ENCODE peak calls at places on chromosomes 7 and 10, in seven cellular contexts. T is astrocyte; Y is OCI-LY7; M is psoas muscle; D is H9; L is CD4-positive, CD25-positive, alpha-beta regulatory T cell; B is suprapubic skin. X is an unnamed sample.

GRCh38 chr10:63264852-63265617 is 131.9 kb downstream of the NRBF2 start:
- DNase-seq in T (peak; percentile 42), Y (peak; percentile 73), M (no peak), D (no peak), L (peak; percentile 63), B (no peak), X (peak; percentile 68)

GRCh38 chr10:19915816-19916215 is 99.6 kb downstream of the PLXDC2 start:
- DNase-seq in T (no peak), Y (no peak), M (no peak), D (no peak), L (no peak), B (no peak), X (no peak)

GRCh38 chr7:106704000-106704840 is 43.3 kb upstream of the CCDC71L start:
- DNase-seq in T (no peak), Y (peak; percentile 33), M (no peak), D (no peak), L (peak; percentile 34), B (no peak), X (no peak)

GRCh38 chr7:158109364-158110033 is 478.1 kb downstream of the PTPRN2 start:
- DNase-seq in T (no peak), Y (peak; percentile 1), M (no peak), D (no peak), L (no peak), B (no peak), X (no peak)

GRCh38 chr10:104234934-104235333 is 2.8 kb upstream of the CFAP43 start:
- DNase-seq in T (no peak), Y (peak; percentile 13), M (no peak), D (no peak), L (no peak), B (no peak), X (no peak)

GRCh38 chr7:55237156-55237721 is 127.9 kb upstream of the LANCL2 start:
- DNase-seq in T (peak; percentile 23), Y (no peak), M (no peak), D (no peak), L (no peak), B (no peak), X (no peak)

GRCh38 chr7:103395071-103395470 is 47.6 kb downstream of the PSMC2 start:
- DNase-seq in T (no peak), Y (no peak), M (no peak), D (no peak), L (no peak), B (no peak), X (no peak)

GRCh38 chr7:73577627-73578341 is 595 bp downstream of the TBL2 start:
- DNase-seq in T (no peak), Y (no peak), M (peak; percentile 48), D (no peak), L (no peak), B (peak; percentile 81), X (peak; percentile 28)

GRCh38 chr10:121049923-121050322 is 198.8 kb downstream of the WDR11 start:
- DNase-seq in T (no peak), Y (no peak), M (no peak), D (no peak), L (no peak), B (no peak), X (no peak)

GRCh38 chr10:131575877-131576276 is 264.4 kb upstream of the TCERG1L start:
- DNase-seq in T (no peak), Y (no peak), M (no peak), D (no peak), L (no peak), B (no peak), X (no peak)

GRCh38 chr10:132526676-132527075 is 10.9 kb upstream of the INPP5A start:
- DNase-seq in T (peak; percentile 80), Y (no peak), M (peak; percentile 40), D (no peak), L (no peak), B (no peak), X (peak; percentile 49)

GRCh38 chr10:16436758-16437539 is at the start of gene PTER:
- DNase-seq in T (peak; percentile 76), Y (peak; percentile 97), M (peak; percentile 99), D (peak; percentile 98), L (peak; percentile 98), B (peak; percentile 99), X (peak; percentile 97)

GRCh38 chr7:130090745-130091532 is 20.6 kb downstream of the KLHDC10 start:
- DNase-seq in T (no peak), Y (no peak), M (no peak), D (no peak), L (no peak), B (no peak), X (no peak)

GRCh38 chr10:58560068-58560467 is 47.4 kb downstream of the BICC1 start:
- DNase-seq in T (no peak), Y (no peak), M (no peak), D (no peak), L (no peak), B (no peak), X (no peak)

GRCh38 chr10:113569576-113569975 is 16.7 kb downstream of the HABP2 start:
- DNase-seq in T (no peak), Y (no peak), M (peak; percentile 79), D (no peak), L (no peak), B (no peak), X (no peak)

GRCh38 chr7:35019801-35020200 is 17.5 kb downstream of the DPY19L1 start:
- DNase-seq in T (no peak), Y (no peak), M (no peak), D (no peak), L (no peak), B (no peak), X (no peak)
- H3K9me3 ChIP-seq in T (no peaks in the 10 kb centered on the region), Y (no peaks in the 10 kb centered on the region), M (no peaks in the 10 kb centered on the region), D (no peaks in the 10 kb centered on the region), L (no peaks in the 10 kb centered on the region), B (no peaks in the 10 kb centered on the region), X (no peaks in the 10 kb centered on the region)

DNA sequence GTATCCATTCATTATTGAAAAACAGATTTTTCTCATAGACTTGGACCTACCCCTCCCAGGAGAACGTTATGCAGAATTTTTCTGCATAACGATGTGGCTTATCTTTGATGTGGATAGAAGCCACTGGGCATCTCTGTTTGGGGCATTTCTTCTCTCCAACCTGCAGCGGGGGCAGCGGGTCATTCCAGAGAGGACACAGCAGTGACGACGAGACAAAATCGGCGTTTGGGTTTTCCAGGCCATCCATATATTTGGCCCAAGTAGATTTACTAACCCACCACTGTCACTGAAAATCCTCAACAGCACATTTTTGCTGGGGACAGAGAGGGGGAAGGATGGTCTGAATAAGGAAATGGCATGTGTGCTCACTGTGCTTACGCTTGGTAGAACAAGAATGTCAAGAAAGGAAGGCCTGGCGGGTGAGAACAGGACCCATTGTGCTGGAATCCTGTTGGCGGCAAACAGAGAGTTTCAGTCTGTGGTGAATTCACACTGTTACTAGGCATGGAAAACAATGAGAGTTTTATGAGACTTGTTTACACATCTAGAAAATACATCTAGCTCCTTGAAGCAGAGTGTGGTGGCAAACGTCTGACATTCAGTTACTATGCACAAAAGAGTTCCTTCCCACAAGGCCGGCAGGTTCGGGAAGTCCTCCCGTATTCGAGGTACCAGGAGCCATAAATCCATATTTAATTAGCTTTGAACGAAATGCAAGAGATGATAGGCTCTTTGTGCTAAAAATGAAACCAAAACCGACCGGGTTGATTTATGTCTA is 299.5 kb upstream of the PITRM1 start:
- DNase-seq in T (peak; percentile 75), Y (no peak), M (no peak), D (no peak), L (peak; percentile 74), B (no peak), X (no peak)
- H3K27ac ChIP-seq in T (peak overlapping the region; percentile 58), Y (no peak overlapping the region), M (peak overlapping the region; percentile 80), D (no peak overlapping the region), L (peak overlapping the region; percentile 58), B (peak overlapping the region; percentile 89), X (no peak overlapping the region)

GRCh38 chr7:36939816-36940215 is 215.5 kb upstream of the AOAH start:
- DNase-seq in T (no peak), Y (no peak), M (no peak), D (no peak), L (no peak), B (no peak), X (no peak)
- H3K9me3 ChIP-seq in T (peaks cover 34% of the 10 kb centered on the region), Y (peaks cover 15% of the 10 kb centered on the region), M (peaks cover 53% of the 10 kb centered on the region), D (peaks cover 6% of the 10 kb centered on the region), L (peaks cover 86% of the 10 kb centered on the region), B (peaks cover 31% of the 10 kb centered on the region), X (no peaks in the 10 kb centered on the region)

GRCh38 chr7:123662755-123663154 is 7.1 kb downstream of the LMOD2 start:
- DNase-seq in T (no peak), Y (no peak), M (no peak), D (no peak), L (no peak), B (no peak), X (no peak)
- H3K27ac ChIP-seq in T (no peak overlapping the region), Y (no peak overlapping the region), M (peak overlapping the region; percentile 89), D (no peak overlapping the region), L (no peak overlapping the region), B (no peak overlapping the region), X (no peak overlapping the region)

GRCh38 chr10:92119340-92119739 is 171.5 kb downstream of the CPEB3 start:
- DNase-seq in T (no peak), Y (no peak), M (no peak), D (no peak), L (no peak), B (no peak), X (no peak)

GRCh38 chr10:92123031-92123450 is 167.8 kb downstream of the CPEB3 start:
- DNase-seq in T (no peak), Y (no peak), M (no peak), D (no peak), L (no peak), B (no peak), X (no peak)

GRCh38 chr10:92124524-92125168 is 166.2 kb downstream of the CPEB3 start:
- DNase-seq in T (peak; percentile 92), Y (no peak), M (no peak), D (no peak), L (no peak), B (no peak), X (peak; percentile 91)

GRCh38 chr10:92124020-92124419 is 166.9 kb downstream of the CPEB3 start:
- DNase-seq in T (no peak), Y (no peak), M (no peak), D (no peak), L (no peak), B (no peak), X (no peak)

GRCh38 chr10:92121686-92122492 is 169.0 kb downstream of the CPEB3 start:
- DNase-seq in T (no peak), Y (no peak), M (no peak), D (no peak), L (no peak), B (no peak), X (no peak)
- H3K9me3 ChIP-seq in T (no peaks in the 10 kb centered on the region), Y (no peaks in the 10 kb centered on the region), M (no peaks in the 10 kb centered on the region), D (no peaks in the 10 kb centered on the region), L (no peaks in the 10 kb centered on the region), B (no peaks in the 10 kb centered on the region), X (no peaks in the 10 kb centered on the region)

GRCh38 chr7:113891828-113892227 is 27.0 kb downstream of the PPP1R3A start:
- DNase-seq in T (peak; percentile 86), Y (no peak), M (no peak), D (no peak), L (no peak), B (no peak), X (peak; percentile 3)
- H3K27ac ChIP-seq in T (peak overlapping the region; percentile 56), Y (no peak overlapping the region), M (peak overlapping the region; percentile 59), D (no peak overlapping the region), L (no peak overlapping the region), B (no peak overlapping the region), X (peak overlapping the region; percentile 40)

DNA sequence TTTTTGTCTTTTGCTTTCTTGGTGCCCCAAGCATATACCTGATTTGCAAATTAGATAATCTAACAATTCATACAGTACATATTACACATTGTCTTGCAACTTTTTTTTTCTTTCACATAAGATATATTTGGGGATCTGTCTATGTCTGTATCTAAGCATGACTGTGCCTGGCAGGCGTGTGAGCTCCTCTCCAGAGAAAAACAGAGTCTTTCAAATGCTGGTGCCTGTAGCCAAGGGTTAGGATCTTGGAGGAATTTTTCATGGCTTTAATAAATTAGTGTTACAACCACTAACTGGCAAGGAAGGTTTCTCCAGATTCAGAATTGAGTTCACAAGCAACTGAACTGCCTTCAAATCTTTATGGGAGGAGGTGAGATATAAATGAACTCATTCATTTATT is 14.8 kb upstream of the SLF2 start:
- DNase-seq in T (no peak), Y (no peak), M (no peak), D (no peak), L (no peak), B (no peak), X (no peak)
- H3K9me3 ChIP-seq in T (no peaks in the 10 kb centered on the region), Y (no peaks in the 10 kb centered on the region), M (no peaks in the 10 kb centered on the region), D (no peaks in the 10 kb centered on the region), L (no peaks in the 10 kb centered on the region), B (no peaks in the 10 kb centered on the region), X (no peaks in the 10 kb centered on the region)